ENCODE peak calls at places on chromosomes 4 and X, in ten cellular contexts. One of them, this sample, is unnamed.
A peak's percentile ranks its signal among the peaks of the same experiment; 100 is the strongest.

GRCh38 chr4:20378181-20378580 is 126.5 kb downstream of the SLIT2 start:
- DNase-seq in keratinocyte: no peak
- DNase-seq in hypothalamus: no peak
- DNase-seq in GM13976: no peak
- DNase-seq in H7: no peak
- DNase-seq in NCI-H748 treated with DMSO at 0.1 percent for 48 hours: no peak
- DNase-seq in B cell: no peak
- DNase-seq in COLO829: peak; percentile 37
- DNase-seq in NCI-H1694 treated with DMSO at 0.1 percent for 48 hours: no peak
- DNase-seq in iris pigment epithelial cell: peak; percentile 29
- DNase-seq in this sample: no peak

GRCh38 chr4:25977397-25978170 is 63.6 kb downstream of the SMIM20 start:
- DNase-seq in keratinocyte: no peak
- DNase-seq in hypothalamus: no peak
- DNase-seq in GM13976: no peak
- DNase-seq in H7: peak; percentile 55
- DNase-seq in NCI-H748 treated with DMSO at 0.1 percent for 48 hours: no peak
- DNase-seq in B cell: no peak
- DNase-seq in COLO829: no peak
- DNase-seq in NCI-H1694 treated with DMSO at 0.1 percent for 48 hours: no peak
- DNase-seq in iris pigment epithelial cell: no peak
- DNase-seq in this sample: no peak

GRCh38 chrX:120749141-120749846 is 119.4 kb upstream of the C1GALT1C1 start:
- DNase-seq in keratinocyte: no peak
- DNase-seq in hypothalamus: no peak
- DNase-seq in GM13976: no peak
- DNase-seq in H7: no peak
- DNase-seq in NCI-H748 treated with DMSO at 0.1 percent for 48 hours: peak; percentile 61
- DNase-seq in B cell: peak; percentile 43
- DNase-seq in COLO829: no peak
- DNase-seq in NCI-H1694 treated with DMSO at 0.1 percent for 48 hours: no peak
- DNase-seq in iris pigment epithelial cell: no peak
- DNase-seq in this sample: peak; percentile 59

GRCh38 chr4:173181769-173182374 is 13.3 kb downstream of the GALNT7 start:
- DNase-seq in keratinocyte: no peak
- DNase-seq in hypothalamus: no peak
- DNase-seq in GM13976: no peak
- DNase-seq in H7: no peak
- DNase-seq in NCI-H748 treated with DMSO at 0.1 percent for 48 hours: no peak
- DNase-seq in B cell: no peak
- DNase-seq in COLO829: no peak
- DNase-seq in NCI-H1694 treated with DMSO at 0.1 percent for 48 hours: no peak
- DNase-seq in iris pigment epithelial cell: peak; percentile 86
- DNase-seq in this sample: no peak

GRCh38 chr4:137531951-137532868 is at the start of gene PCDH18:
- DNase-seq in keratinocyte: no peak
- DNase-seq in hypothalamus: peak; percentile 16
- DNase-seq in GM13976: no peak
- DNase-seq in H7: peak; percentile 39
- DNase-seq in NCI-H748 treated with DMSO at 0.1 percent for 48 hours: peak; percentile 50
- DNase-seq in B cell: no peak
- DNase-seq in COLO829: peak; percentile 75
- DNase-seq in NCI-H1694 treated with DMSO at 0.1 percent for 48 hours: no peak
- DNase-seq in iris pigment epithelial cell: peak; percentile 97
- DNase-seq in this sample: peak; percentile 71

GRCh38 chr4:68375667-68376559 is 26.0 kb upstream of the YTHDC1 start:
- DNase-seq in keratinocyte: no peak
- DNase-seq in hypothalamus: no peak
- DNase-seq in GM13976: peak; percentile 63
- DNase-seq in H7: peak; percentile 75
- DNase-seq in NCI-H748 treated with DMSO at 0.1 percent for 48 hours: peak; percentile 6
- DNase-seq in B cell: peak; percentile 54
- DNase-seq in COLO829: peak; percentile 78
- DNase-seq in NCI-H1694 treated with DMSO at 0.1 percent for 48 hours: peak; percentile 36
- DNase-seq in iris pigment epithelial cell: peak; percentile 59
- DNase-seq in this sample: peak; percentile 65

GRCh38 chrX:120269379-120270035 is 18.9 kb downstream of the ZBTB33 start:
- DNase-seq in keratinocyte: no peak
- DNase-seq in hypothalamus: no peak
- DNase-seq in GM13976: no peak
- DNase-seq in H7: no peak
- DNase-seq in NCI-H748 treated with DMSO at 0.1 percent for 48 hours: no peak
- DNase-seq in B cell: no peak
- DNase-seq in COLO829: no peak
- DNase-seq in NCI-H1694 treated with DMSO at 0.1 percent for 48 hours: no peak
- DNase-seq in iris pigment epithelial cell: peak; percentile 55
- DNase-seq in this sample: peak; percentile 2

GRCh38 chr4:108454227-108454626 is 166.1 kb upstream of the RPL34 start:
- DNase-seq in keratinocyte: no peak
- DNase-seq in hypothalamus: no peak
- DNase-seq in GM13976: no peak
- DNase-seq in H7: no peak
- DNase-seq in NCI-H748 treated with DMSO at 0.1 percent for 48 hours: no peak
- DNase-seq in B cell: no peak
- DNase-seq in COLO829: peak; percentile 64
- DNase-seq in NCI-H1694 treated with DMSO at 0.1 percent for 48 hours: no peak
- DNase-seq in iris pigment epithelial cell: no peak
- DNase-seq in this sample: no peak

GRCh38 chr4:2767705-2768074 is 11.6 kb upstream of the TNIP2 start:
- DNase-seq in keratinocyte: no peak
- DNase-seq in hypothalamus: no peak
- DNase-seq in GM13976: peak; percentile 14
- DNase-seq in H7: peak; percentile 36
- DNase-seq in NCI-H748 treated with DMSO at 0.1 percent for 48 hours: no peak
- DNase-seq in B cell: no peak
- DNase-seq in COLO829: no peak
- DNase-seq in NCI-H1694 treated with DMSO at 0.1 percent for 48 hours: no peak
- DNase-seq in iris pigment epithelial cell: no peak
- DNase-seq in this sample: no peak